ENCODE peak calls at places on chromosomes 5 and 9, in four cellular contexts. G is stomach; D is osteoblast; T is CD4-positive, CD25-positive, alpha-beta regulatory T cell. C is an unnamed sample.

GRCh38 chr9:76818271-76818670 is 54.0 kb downstream of the PCA3 start:
- DNase-seq in D (peak; percentile 53), T (no peak), G (peak; percentile 69), C (peak; percentile 45)

GRCh38 chr5:5838493-5838892 is 416.0 kb downstream of the ICE1 start:
- DNase-seq in D (no peak), T (no peak), G (no peak), C (no peak)

GRCh38 chr9:91760906-91761305 is 189.1 kb downstream of the ROR2 start:
- DNase-seq in G (no peak), D (no peak), T (no peak), C (no peak)

GRCh38 chr5:103375863-103376591 is 117.5 kb downstream of the MACIR start:
- DNase-seq in D (no peak), G (no peak), T (no peak), C (no peak)

GRCh38 chr9:68533678-68534077 is 7.0 kb downstream of the TMEM252 start:
- DNase-seq in T (no peak), D (no peak), G (no peak), C (no peak)

GRCh38 chr9:132752877-132753592 is 82.8 kb downstream of the GTF3C4 start:
- DNase-seq in T (no peak), D (no peak), G (peak; percentile 26), C (no peak)

GRCh38 chr5:32504923-32505596 is 60.5 kb upstream of the ZFR start:
- DNase-seq in G (no peak), T (no peak), D (peak; percentile 83), C (no peak)

GRCh38 chr9:85741112-85741874 is 461 bp downstream of the AGTPBP1 start:
- DNase-seq in G (peak; percentile 36), T (peak; percentile 73), D (peak; percentile 59), C (peak; percentile 54)

GRCh38 chr5:109907189-109907588 is 217.5 kb downstream of the MAN2A1 start:
- DNase-seq in D (no peak), T (no peak), G (no peak), C (no peak)

GRCh38 chr9:115604831-115605483 is 487.0 kb upstream of the TNC start:
- DNase-seq in T (no peak), G (no peak), D (peak; percentile 78), C (no peak)

GRCh38 chr9:106420511-106420944 is 442.4 kb upstream of the ZNF462 start:
- DNase-seq in D (no peak), T (no peak), G (no peak), C (no peak)

GRCh38 chr5:14025566-14026276 is 81.2 kb upstream of the DNAH5 start:
- DNase-seq in G (no peak), D (no peak), T (no peak), C (no peak)

GRCh38 chr9:77896269-77897245 is 135.1 kb downstream of the GNAQ start:
- DNase-seq in T (no peak), D (no peak), G (no peak), C (no peak)

GRCh38 chr5:87400305-87400899 is 12.3 kb downstream of the CCNH start:
- DNase-seq in T (peak; percentile 58), D (peak; percentile 70), G (no peak), C (no peak)

GRCh38 chr5:15499528-15500325 is at the start of gene FBXL7:
- DNase-seq in G (peak; percentile 37), T (no peak), D (peak; percentile 96), C (peak; percentile 74)

GRCh38 chr9:83430681-83431080 is 107.5 kb downstream of the FRMD3 start:
- DNase-seq in T (no peak), D (no peak), G (no peak), C (no peak)

GRCh38 chr5:181190711-181191525 is 14.1 kb downstream of the TRIM7 start:
- DNase-seq in T (peak; percentile 65), D (peak; percentile 73), G (peak; percentile 48), C (no peak)
- H3K27ac ChIP-seq in T (peak overlapping the region; percentile 84), D (no peak overlapping the region), G (peak overlapping the region; percentile 92), C (peak overlapping the region; percentile 84)

GRCh38 chr5:134538296-134538695 is 12.8 kb downstream of the JADE2 start:
- DNase-seq in D (peak; percentile 77), T (no peak), G (no peak), C (no peak)

GRCh38 chr5:134539732-134540131 is 14.3 kb downstream of the JADE2 start:
- DNase-seq in D (peak; percentile 30), G (no peak), T (no peak), C (no peak)

GRCh38 chr5:134536876-134537275 is 11.4 kb downstream of the JADE2 start:
- DNase-seq in T (peak; percentile 27), G (no peak), D (peak; percentile 14), C (no peak)

GRCh38 chr5:134534726-134535110 is 9.2 kb downstream of the JADE2 start:
- DNase-seq in G (no peak), D (no peak), T (no peak), C (no peak)

GRCh38 chr5:134537297-134537696 is 11.8 kb downstream of the JADE2 start:
- DNase-seq in D (no peak), T (no peak), G (no peak), C (no peak)
- H3K4me1 ChIP-seq in D (peaks cover 12% of the 10 kb centered on the region), T (peaks cover 63% of the 10 kb centered on the region), G (peaks cover 52% of the 10 kb centered on the region), C (peaks cover 19% of the 10 kb centered on the region)

DNA sequence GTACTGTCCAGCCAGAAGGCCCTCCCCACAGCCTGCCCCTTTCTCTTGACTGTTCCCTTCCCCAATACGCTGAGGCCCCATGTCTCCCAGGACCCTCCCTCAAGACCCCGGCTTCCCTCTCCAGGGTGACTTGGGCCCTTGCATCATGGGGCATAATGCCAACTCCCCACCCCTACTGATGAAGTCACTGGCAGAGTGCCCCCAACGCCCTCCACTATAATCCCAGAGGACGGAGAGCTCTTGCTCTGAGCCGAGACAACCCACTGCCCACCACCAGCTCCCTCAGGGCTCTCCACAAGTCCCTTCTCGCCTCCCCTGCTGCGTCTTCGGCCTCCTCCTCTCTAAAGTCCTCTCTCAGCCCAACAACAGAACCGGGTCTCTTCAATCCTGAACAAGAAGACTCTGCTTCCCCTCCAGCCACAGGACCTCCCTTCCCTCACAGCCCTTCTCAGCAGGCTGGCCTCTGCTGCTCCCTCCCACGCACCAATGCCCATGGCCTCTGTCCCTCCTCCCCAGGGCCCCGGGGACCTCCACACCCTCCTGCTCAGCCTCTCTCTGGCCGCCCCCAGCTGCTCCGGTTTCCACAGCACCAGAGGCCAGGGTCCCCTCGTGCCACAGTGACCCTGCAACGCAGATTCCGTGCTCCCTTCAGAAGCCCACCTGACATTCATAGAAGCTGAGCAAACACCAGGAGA is 47.6 kb downstream of the ADAMTS2 start:
- DNase-seq in G (no peak), D (peak; percentile 86), T (no peak), C (no peak)
- H3K4me3 ChIP-seq in G (no peak overlapping the region), D (peak overlapping the region; percentile 35), T (no peak overlapping the region), C (no peak overlapping the region)

GRCh38 chr5:151892393-151892792 is 32.3 kb downstream of the GLRA1 start:
- DNase-seq in D (no peak), G (no peak), T (no peak), C (no peak)
- H3K27ac ChIP-seq in D (no peak overlapping the region), G (no peak overlapping the region), T (no peak overlapping the region), C (no peak overlapping the region)

GRCh38 chr5:116451905-116452450 is 122.6 kb downstream of the SEMA6A start:
- DNase-seq in D (no peak), T (no peak), G (no peak), C (no peak)

GRCh38 chr5:116453920-116454319 is 120.7 kb downstream of the SEMA6A start:
- DNase-seq in D (no peak), T (no peak), G (no peak), C (no peak)

GRCh38 chr5:116454417-116454927 is 120.2 kb downstream of the SEMA6A start:
- DNase-seq in D (no peak), G (no peak), T (peak; percentile 9), C (no peak)

GRCh38 chr5:116455061-116455460 is 119.6 kb downstream of the SEMA6A start:
- DNase-seq in D (no peak), G (no peak), T (no peak), C (no peak)

GRCh38 chr5:116452774-116453368 is 121.8 kb downstream of the SEMA6A start:
- DNase-seq in D (no peak), G (no peak), T (no peak), C (no peak)
- H3K4me1 ChIP-seq in D (peaks cover 19% of the 10 kb centered on the region), G (peaks cover 20% of the 10 kb centered on the region), T (no peaks in the 10 kb centered on the region), C (peaks cover 4% of the 10 kb centered on the region)

DNA sequence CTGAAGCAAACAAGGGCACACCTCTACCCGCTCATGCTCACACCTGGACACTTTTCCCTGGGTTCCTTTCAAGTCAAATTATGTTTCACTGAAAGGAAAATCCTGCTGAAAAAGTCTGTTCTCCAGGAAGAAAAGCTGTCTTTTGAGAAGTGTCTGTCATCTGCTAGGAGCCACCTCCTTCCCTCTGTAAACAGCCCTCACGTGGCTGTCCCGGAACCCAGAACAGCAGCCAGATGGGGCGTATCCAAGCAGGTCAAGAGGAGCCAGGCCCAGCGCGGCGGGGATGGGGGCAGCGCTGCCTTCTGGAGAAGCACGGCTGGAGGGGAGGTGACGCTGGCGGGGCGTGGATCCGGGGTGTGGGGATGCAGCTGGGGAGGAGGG is at the start of gene PNPLA7:
- DNase-seq in T (peak; percentile 72), D (peak; percentile 97), G (peak; percentile 93), C (peak; percentile 91)
- H3K4me3 ChIP-seq in T (peak within 1 kb of the TSS; percentile 70), D (peak within 1 kb of the TSS; percentile 74), G (peak within 1 kb of the TSS; percentile 89), C (peak within 1 kb of the TSS; percentile 40)

C was measured in lung.